ENCODE peak calls at places on chromosome 15, in nine cellular contexts. S is right lobe of liver, X is tibial artery, H is breast epithelium, T is sigmoid colon, P is fibroblast of lung, V is heart right ventricle, N is psoas muscle, Y is tibial nerve. W is an unnamed sample.

GRCh38 chr15:27480642-27481041 is 509.7 kb downstream of the GABRG3 start:
- DNase-seq in S (no peak), X (no peak), H (no peak), T (no peak), P (no peak), V (no peak), N (no peak), Y (no peak), W (no peak)

GRCh38 chr15:68729789-68730201 is 90.9 kb downstream of the ANP32A start:
- DNase-seq in S (no peak), X (no peak), H (no peak), T (peak; percentile 69), P (peak; percentile 11), V (peak; percentile 37), N (no peak), Y (no peak), W (peak; percentile 26)

GRCh38 chr15:80615783-80616391 is 79.2 kb upstream of the ABHD17C start:
- DNase-seq in S (peak; percentile 63), X (no peak), H (peak; percentile 82), T (peak; percentile 81), P (peak; percentile 81), V (peak; percentile 58), N (peak; percentile 57), Y (no peak), W (no peak)

GRCh38 chr15:79130535-79131130 is 40.1 kb upstream of the RASGRF1 start:
- DNase-seq in S (no peak), X (no peak), H (no peak), T (no peak), P (no peak), V (no peak), N (no peak), Y (no peak), W (no peak)

GRCh38 chr15:92958105-92958504 is 58.0 kb downstream of the CHD2 start:
- DNase-seq in S (no peak), X (no peak), H (no peak), T (no peak), P (peak; percentile 14), V (no peak), N (no peak), Y (no peak), W (no peak)

GRCh38 chr15:80437492-80437891 is 33.3 kb downstream of the ARNT2 start:
- DNase-seq in S (no peak), X (no peak), H (no peak), T (no peak), P (peak; percentile 27), V (no peak), N (no peak), Y (no peak), W (no peak)

GRCh38 chr15:33007295-33007855 is 187.1 kb downstream of the FMN1 start:
- DNase-seq in S (no peak), X (no peak), H (no peak), T (no peak), P (peak; percentile 57), V (no peak), N (no peak), Y (no peak), W (no peak)

GRCh38 chr15:67199881-67200763 is 54.3 kb downstream of the AAGAB start:
- DNase-seq in S (no peak), X (no peak), H (no peak), T (no peak), P (no peak), V (no peak), N (no peak), Y (no peak), W (no peak)

GRCh38 chr15:60673918-60674558 is 195.1 kb upstream of the ICE2 start:
- DNase-seq in S (no peak), X (peak; percentile 77), H (no peak), T (peak; percentile 76), P (peak; percentile 91), V (no peak), N (peak; percentile 50), Y (peak; percentile 62), W (peak; percentile 89)

GRCh38 chr15:55695432-55695831 is 47.5 kb downstream of the PRTG start:
- DNase-seq in S (no peak), X (no peak), H (no peak), T (no peak), P (no peak), V (no peak), N (no peak), Y (no peak), W (no peak)

GRCh38 chr15:60392986-60393811 is 4.6 kb downstream of the ANXA2 start:
- DNase-seq in S (peak; percentile 94), X (peak; percentile 84), H (peak; percentile 59), T (peak; percentile 92), P (peak; percentile 98), V (no peak), N (peak; percentile 65), Y (peak; percentile 81), W (peak; percentile 91)

GRCh38 chr15:41823502-41823901 is 4.4 kb upstream of the JMJD7 start:
- DNase-seq in S (no peak), X (no peak), H (no peak), T (no peak), P (no peak), V (no peak), N (no peak), Y (no peak), W (no peak)

GRCh38 chr15:78110916-78111475 is 18.6 kb downstream of the SH2D7 start:
- DNase-seq in S (peak; percentile 27), X (no peak), H (no peak), T (peak; percentile 43), P (no peak), V (no peak), N (no peak), Y (no peak), W (no peak)

GRCh38 chr15:60573936-60574335 is 95.0 kb upstream of the ICE2 start:
- DNase-seq in S (no peak), X (no peak), H (no peak), T (no peak), P (no peak), V (no peak), N (no peak), Y (no peak), W (no peak)

GRCh38 chr15:53757906-53758305 is 1.6 kb downstream of the WDR72 start:
- DNase-seq in S (no peak), X (no peak), H (no peak), T (no peak), P (no peak), V (no peak), N (no peak), Y (no peak), W (no peak)

GRCh38 chr15:53759333-53759975 is at the start of gene WDR72:
- DNase-seq in S (peak; percentile 60), X (no peak), H (no peak), T (no peak), P (no peak), V (peak; percentile 8), N (no peak), Y (no peak), W (no peak)

GRCh38 chr15:53762916-53763315 is 3.5 kb upstream of the WDR72 start:
- DNase-seq in S (no peak), X (no peak), H (no peak), T (no peak), P (no peak), V (no peak), N (no peak), Y (no peak), W (peak; percentile 32)

GRCh38 chr15:53753813-53754212 is 5.7 kb downstream of the WDR72 start:
- DNase-seq in S (no peak), X (no peak), H (no peak), T (no peak), P (no peak), V (no peak), N (no peak), Y (no peak), W (no peak)

DNA sequence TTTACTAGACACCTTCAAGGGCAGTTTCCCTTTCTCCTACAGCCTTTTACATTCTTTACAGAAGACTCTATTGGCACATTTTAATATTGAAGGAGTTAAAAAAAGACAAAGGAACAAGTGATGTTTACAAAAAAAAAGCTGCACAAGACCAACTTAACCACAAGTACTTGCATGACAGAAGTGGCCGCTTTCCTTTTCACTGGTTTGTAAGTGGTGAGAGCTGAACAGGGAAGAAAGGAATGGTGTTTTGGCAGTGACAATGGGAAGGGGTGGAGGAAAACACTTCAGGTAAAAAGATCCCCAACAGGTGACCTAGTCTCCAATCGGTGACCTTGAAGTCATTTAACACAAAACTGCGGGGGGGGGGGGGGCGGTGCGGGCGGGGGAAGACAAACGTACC is 1.1 kb downstream of the WDR72 start:
- DNase-seq in S (no peak), X (no peak), H (no peak), T (no peak), P (no peak), V (no peak), N (no peak), Y (no peak), W (no peak)
- H3K27me3 ChIP-seq in S (no peaks in the 10 kb centered on the region), X (peaks cover 16% of the 10 kb centered on the region), H (no peaks in the 10 kb centered on the region), T (peaks cover 8% of the 10 kb centered on the region), P (no peaks in the 10 kb centered on the region), V (no peaks in the 10 kb centered on the region), N (peaks cover 3% of the 10 kb centered on the region), Y (no peaks in the 10 kb centered on the region), W (no peaks in the 10 kb centered on the region)

GRCh38 chr15:84747423-84748273 is 744 bp upstream of the ZNF592 start:
- DNase-seq in S (peak; percentile 89), X (peak; percentile 70), H (peak; percentile 73), T (peak; percentile 89), P (peak; percentile 58), V (peak; percentile 79), N (peak; percentile 85), Y (peak; percentile 49), W (no peak)
- TF ChIP-seq CTCF in S (no peak), X (no peak), H (no peak), T (no peak), P (no peak), V (peak; percentile 19), N (no peak), Y (no peak), W (peak; percentile 14)

GRCh38 chr15:48352474-48353072 is 21.3 kb downstream of the DUT start:
- DNase-seq in S (peak; percentile 54), X (peak; percentile 46), H (no peak), T (peak; percentile 69), P (peak; percentile 74), V (no peak), N (peak; percentile 27), Y (peak; percentile 66), W (no peak)

GRCh38 chr15:48358681-48359152 is 27.5 kb downstream of the DUT start:
- DNase-seq in S (no peak), X (no peak), H (no peak), T (no peak), P (peak; percentile 39), V (no peak), N (no peak), Y (peak; percentile 19), W (no peak)

GRCh38 chr15:48354694-48355303 is 23.6 kb downstream of the DUT start:
- DNase-seq in S (no peak), X (no peak), H (no peak), T (no peak), P (no peak), V (no peak), N (no peak), Y (no peak), W (no peak)

GRCh38 chr15:48358229-48358641 is 27.0 kb downstream of the DUT start:
- DNase-seq in S (no peak), X (no peak), H (no peak), T (no peak), P (peak; percentile 77), V (no peak), N (no peak), Y (no peak), W (no peak)

GRCh38 chr15:48355377-48355776 is 24.1 kb downstream of the DUT start:
- DNase-seq in S (no peak), X (no peak), H (no peak), T (no peak), P (peak; percentile 52), V (no peak), N (no peak), Y (no peak), W (no peak)
- H3K4me3 ChIP-seq in S (no peak overlapping the region), X (no peak overlapping the region), H (no peak overlapping the region), T (no peak overlapping the region), P (no peak overlapping the region), V (no peak overlapping the region), N (no peak overlapping the region), Y (no peak overlapping the region), W (no peak overlapping the region)

GRCh38 chr15:36884404-36885335 is 215.7 kb downstream of the MEIS2 start:
- DNase-seq in S (no peak), X (no peak), H (no peak), T (no peak), P (no peak), V (no peak), N (no peak), Y (no peak), W (no peak)
- H3K27me3 ChIP-seq in S (peaks cover 36% of the 10 kb centered on the region), X (peaks cover 83% of the 10 kb centered on the region), H (peaks cover 44% of the 10 kb centered on the region), T (no peaks in the 10 kb centered on the region), P (peaks cover 44% of the 10 kb centered on the region), V (no peaks in the 10 kb centered on the region), N (peaks cover 42% of the 10 kb centered on the region), Y (peaks cover 3% of the 10 kb centered on the region), W (peaks cover 85% of the 10 kb centered on the region)

W was measured in kidney epithelial cell.